ENCODE peak calls at places on chromosomes 13 and 19, in nine cellular contexts. One of them, this sample, is unnamed.

GRCh38 chr13:42221321-42221720 is 50.6 kb upstream of the AKAP11 start:
- DNase-seq in choroid plexus epithelial cell: no peak
- DNase-seq in endothelial cell: no peak
- DNase-seq in spleen: no peak
- DNase-seq in SK-N-SH: no peak
- DNase-seq in Caco-2: no peak
- DNase-seq in mesothelial cell of epicardium: no peak
- DNase-seq in osteocyte: no peak
- DNase-seq in fibroblast of the aortic adventitia: no peak
- DNase-seq in this sample: no peak

GRCh38 chr19:44735011-44735410 is 13.5 kb upstream of the BCL3 start:
- DNase-seq in choroid plexus epithelial cell: no peak
- DNase-seq in endothelial cell: no peak
- DNase-seq in spleen: no peak
- DNase-seq in SK-N-SH: peak; percentile 1
- DNase-seq in Caco-2: no peak
- DNase-seq in mesothelial cell of epicardium: no peak
- DNase-seq in osteocyte: no peak
- DNase-seq in fibroblast of the aortic adventitia: no peak
- DNase-seq in this sample: no peak

GRCh38 chr13:31772231-31772630 is 32.9 kb downstream of the RXFP2 start:
- DNase-seq in choroid plexus epithelial cell: no peak
- DNase-seq in endothelial cell: no peak
- DNase-seq in spleen: no peak
- DNase-seq in SK-N-SH: no peak
- DNase-seq in Caco-2: no peak
- DNase-seq in mesothelial cell of epicardium: no peak
- DNase-seq in osteocyte: no peak
- DNase-seq in fibroblast of the aortic adventitia: no peak
- DNase-seq in this sample: no peak

GRCh38 chr13:111033172-111034133 is 81.7 kb upstream of the ARHGEF7 start:
- DNase-seq in choroid plexus epithelial cell: no peak
- DNase-seq in endothelial cell: no peak
- DNase-seq in spleen: no peak
- DNase-seq in SK-N-SH: no peak
- DNase-seq in Caco-2: no peak
- DNase-seq in mesothelial cell of epicardium: no peak
- DNase-seq in osteocyte: no peak
- DNase-seq in fibroblast of the aortic adventitia: no peak
- DNase-seq in this sample: peak; percentile 2

GRCh38 chr13:60663788-60664187 is 266.8 kb downstream of the TDRD3 start:
- DNase-seq in choroid plexus epithelial cell: no peak
- DNase-seq in endothelial cell: no peak
- DNase-seq in spleen: no peak
- DNase-seq in SK-N-SH: no peak
- DNase-seq in Caco-2: no peak
- DNase-seq in mesothelial cell of epicardium: no peak
- DNase-seq in osteocyte: no peak
- DNase-seq in fibroblast of the aortic adventitia: no peak
- DNase-seq in this sample: no peak

GRCh38 chr13:47337781-47338507 is 441.1 kb upstream of the HTR2A start:
- DNase-seq in choroid plexus epithelial cell: peak; percentile 94
- DNase-seq in endothelial cell: no peak
- DNase-seq in spleen: no peak
- DNase-seq in SK-N-SH: no peak
- DNase-seq in Caco-2: no peak
- DNase-seq in mesothelial cell of epicardium: no peak
- DNase-seq in osteocyte: no peak
- DNase-seq in fibroblast of the aortic adventitia: peak; percentile 79
- DNase-seq in this sample: peak; percentile 71

GRCh38 chr19:53904909-53905308 is 4.2 kb upstream of the CACNG7 start:
- DNase-seq in choroid plexus epithelial cell: no peak
- DNase-seq in endothelial cell: no peak
- DNase-seq in spleen: no peak
- DNase-seq in SK-N-SH: no peak
- DNase-seq in Caco-2: no peak
- DNase-seq in mesothelial cell of epicardium: no peak
- DNase-seq in osteocyte: no peak
- DNase-seq in fibroblast of the aortic adventitia: no peak
- DNase-seq in this sample: no peak

GRCh38 chr19:38666662-38667448 is 19.4 kb downstream of the ACTN4 start:
- DNase-seq in choroid plexus epithelial cell: peak; percentile 66
- DNase-seq in endothelial cell: peak; percentile 60
- DNase-seq in spleen: peak; percentile 62
- DNase-seq in SK-N-SH: no peak
- DNase-seq in Caco-2: no peak
- DNase-seq in mesothelial cell of epicardium: no peak
- DNase-seq in osteocyte: no peak
- DNase-seq in fibroblast of the aortic adventitia: peak; percentile 76
- DNase-seq in this sample: peak; percentile 82

GRCh38 chr13:84049442-84049841 is 167.2 kb upstream of the SLITRK1 start:
- DNase-seq in choroid plexus epithelial cell: no peak
- DNase-seq in endothelial cell: no peak
- DNase-seq in spleen: no peak
- DNase-seq in SK-N-SH: no peak
- DNase-seq in Caco-2: no peak
- DNase-seq in mesothelial cell of epicardium: no peak
- DNase-seq in osteocyte: no peak
- DNase-seq in fibroblast of the aortic adventitia: no peak
- DNase-seq in this sample: no peak

GRCh38 chr19:16518061-16518460 is 21.9 kb downstream of the C19orf44 start:
- DNase-seq in choroid plexus epithelial cell: no peak
- DNase-seq in endothelial cell: no peak
- DNase-seq in spleen: no peak
- DNase-seq in SK-N-SH: no peak
- DNase-seq in Caco-2: no peak
- DNase-seq in mesothelial cell of epicardium: no peak
- DNase-seq in osteocyte: no peak
- DNase-seq in fibroblast of the aortic adventitia: no peak
- DNase-seq in this sample: no peak

GRCh38 chr19:16520074-16520973 is 21.9 kb downstream of the CHERP start:
- DNase-seq in choroid plexus epithelial cell: no peak
- DNase-seq in endothelial cell: no peak
- DNase-seq in spleen: no peak
- DNase-seq in SK-N-SH: no peak
- DNase-seq in Caco-2: no peak
- DNase-seq in mesothelial cell of epicardium: no peak
- DNase-seq in osteocyte: no peak
- DNase-seq in fibroblast of the aortic adventitia: no peak
- DNase-seq in this sample: no peak

GRCh38 chr19:16516923-16517610 is 20.9 kb downstream of the C19orf44 start:
- DNase-seq in choroid plexus epithelial cell: no peak
- DNase-seq in endothelial cell: no peak
- DNase-seq in spleen: no peak
- DNase-seq in SK-N-SH: no peak
- DNase-seq in Caco-2: no peak
- DNase-seq in mesothelial cell of epicardium: no peak
- DNase-seq in osteocyte: no peak
- DNase-seq in fibroblast of the aortic adventitia: no peak
- DNase-seq in this sample: no peak

GRCh38 chr19:16519230-16519687 is 23.0 kb downstream of the CHERP start:
- DNase-seq in choroid plexus epithelial cell: no peak
- DNase-seq in endothelial cell: no peak
- DNase-seq in spleen: no peak
- DNase-seq in SK-N-SH: peak; percentile 44
- DNase-seq in Caco-2: no peak
- DNase-seq in mesothelial cell of epicardium: no peak
- DNase-seq in osteocyte: no peak
- DNase-seq in fibroblast of the aortic adventitia: no peak
- DNase-seq in this sample: no peak

DNA sequence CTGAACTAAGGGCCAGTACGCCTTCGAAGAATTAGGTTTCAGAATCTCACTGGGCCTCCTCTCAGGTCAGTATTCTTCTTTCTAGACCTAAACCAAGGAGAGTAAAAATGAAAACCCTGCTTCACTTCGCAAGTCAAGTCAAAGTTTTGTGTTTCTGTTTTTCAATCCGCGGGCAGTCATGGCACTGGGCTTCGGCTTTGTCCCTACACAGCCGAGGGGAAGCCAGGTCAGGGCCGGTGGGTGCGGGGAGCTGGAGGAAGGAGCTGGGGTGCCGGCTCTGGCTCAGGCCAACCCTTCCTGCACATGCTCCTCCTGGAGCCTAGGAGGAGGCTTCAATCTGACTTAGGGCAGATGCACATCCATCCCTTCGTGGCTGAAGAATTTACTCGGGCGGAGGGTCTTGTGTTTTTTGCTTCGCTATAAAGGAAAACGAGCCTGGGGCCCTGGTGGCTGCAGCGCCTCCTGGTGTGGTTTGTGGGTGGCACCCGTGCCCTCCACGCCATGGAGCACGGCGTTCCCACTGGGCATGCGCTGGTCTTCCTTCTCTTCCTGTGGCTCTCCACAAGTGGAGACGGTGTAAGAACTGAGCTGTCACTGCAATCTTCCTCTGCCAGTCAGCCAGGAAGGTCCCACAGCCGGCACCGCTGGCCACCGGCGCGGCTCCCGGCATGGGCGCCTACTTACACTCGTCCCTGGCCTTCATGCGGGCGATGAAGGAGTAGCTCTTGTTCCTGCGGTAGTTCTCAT is 22.5 kb downstream of the C19orf44 start:
- DNase-seq in choroid plexus epithelial cell: no peak
- DNase-seq in endothelial cell: no peak
- DNase-seq in spleen: no peak
- DNase-seq in SK-N-SH: peak; percentile 61
- DNase-seq in Caco-2: no peak
- DNase-seq in mesothelial cell of epicardium: no peak
- DNase-seq in osteocyte: no peak
- DNase-seq in fibroblast of the aortic adventitia: no peak
- DNase-seq in this sample: no peak
- TF ChIP-seq CTCF in choroid plexus epithelial cell: peak; percentile 30
- TF ChIP-seq CTCF in endothelial cell: peak; percentile 15
- TF ChIP-seq CTCF in spleen: no peak
- TF ChIP-seq CTCF in SK-N-SH: peak; percentile 20
- TF ChIP-seq CTCF in Caco-2: peak; percentile 15
- TF ChIP-seq CTCF in mesothelial cell of epicardium: no peak
- TF ChIP-seq CTCF in osteocyte: no peak
- TF ChIP-seq CTCF in fibroblast of the aortic adventitia: no peak
- TF ChIP-seq CTCF in this sample: peak; percentile 22

GRCh38 chr19:2207991-2208860 is 27.9 kb downstream of the PLEKHJ1 start:
- DNase-seq in choroid plexus epithelial cell: peak; percentile 53
- DNase-seq in endothelial cell: no peak
- DNase-seq in spleen: peak; percentile 87
- DNase-seq in SK-N-SH: no peak
- DNase-seq in Caco-2: no peak
- DNase-seq in mesothelial cell of epicardium: no peak
- DNase-seq in osteocyte: peak; percentile 90
- DNase-seq in fibroblast of the aortic adventitia: peak; percentile 81
- DNase-seq in this sample: peak; percentile 89
- TF ChIP-seq CTCF in choroid plexus epithelial cell: peak; percentile 39
- TF ChIP-seq CTCF in endothelial cell: no peak
- TF ChIP-seq CTCF in spleen: peak; percentile 7
- TF ChIP-seq CTCF in SK-N-SH: no peak
- TF ChIP-seq CTCF in Caco-2: peak; percentile 23
- TF ChIP-seq CTCF in mesothelial cell of epicardium: no peak
- TF ChIP-seq CTCF in osteocyte: peak; percentile 46
- TF ChIP-seq CTCF in fibroblast of the aortic adventitia: peak; percentile 27
- TF ChIP-seq CTCF in this sample: peak; percentile 39

DNA sequence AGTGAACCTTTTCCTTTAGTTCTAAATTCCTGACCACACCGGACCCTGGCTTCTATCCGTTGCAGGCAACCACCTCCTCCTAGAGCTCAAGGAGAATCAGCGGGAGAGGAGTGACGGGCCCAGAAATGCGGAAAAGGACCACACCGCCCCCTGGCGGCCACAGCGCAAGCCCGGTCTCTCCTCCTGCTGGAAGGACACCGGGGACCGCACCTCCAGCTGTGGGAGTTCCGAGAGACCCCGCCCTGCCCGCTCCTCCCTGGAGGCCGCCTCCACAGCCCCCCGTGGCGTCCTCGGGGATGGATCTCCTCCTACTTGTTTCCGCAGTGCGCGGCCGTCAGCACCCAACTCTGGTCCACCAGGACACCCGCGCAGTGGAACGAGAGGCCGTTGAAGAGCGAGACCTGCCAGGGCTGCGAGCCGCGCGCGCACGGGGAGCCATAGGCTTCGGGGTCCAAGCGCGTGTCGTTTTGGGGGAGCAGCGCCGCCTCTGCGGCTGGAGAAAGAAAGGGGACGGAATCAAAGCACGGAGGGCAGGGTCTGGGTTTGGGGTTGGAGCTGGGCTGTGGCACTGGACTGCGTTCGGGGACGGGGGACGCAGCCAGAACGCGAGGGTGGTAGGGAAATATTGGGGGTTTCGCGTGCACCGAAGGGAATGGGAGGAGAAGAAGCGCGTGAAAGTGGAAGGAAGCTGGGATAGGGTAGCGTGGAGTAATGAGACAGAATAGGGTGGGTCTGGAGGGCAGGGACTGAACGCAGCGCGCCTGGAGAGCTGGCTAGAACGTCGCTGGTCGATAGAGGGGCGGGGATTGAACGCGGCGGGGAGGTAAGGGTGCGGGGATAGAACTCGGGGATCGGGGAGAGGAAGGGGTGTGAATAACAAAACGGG is 2.5 kb downstream of the KLK10 start:
- DNase-seq in choroid plexus epithelial cell: peak; percentile 33
- DNase-seq in endothelial cell: peak; percentile 86
- DNase-seq in spleen: peak; percentile 88
- DNase-seq in SK-N-SH: peak; percentile 83
- DNase-seq in Caco-2: peak; percentile 54
- DNase-seq in mesothelial cell of epicardium: no peak
- DNase-seq in osteocyte: no peak
- DNase-seq in fibroblast of the aortic adventitia: peak; percentile 39
- DNase-seq in this sample: peak; percentile 8
- TF ChIP-seq CTCF in choroid plexus epithelial cell: peak; percentile 61
- TF ChIP-seq CTCF in endothelial cell: peak; percentile 80
- TF ChIP-seq CTCF in spleen: no peak
- TF ChIP-seq CTCF in SK-N-SH: peak; percentile 75
- TF ChIP-seq CTCF in Caco-2: peak; percentile 42
- TF ChIP-seq CTCF in mesothelial cell of epicardium: peak; percentile 52
- TF ChIP-seq CTCF in osteocyte: peak; percentile 29
- TF ChIP-seq CTCF in fibroblast of the aortic adventitia: peak; percentile 68
- TF ChIP-seq CTCF in this sample: peak; percentile 42

DNA sequence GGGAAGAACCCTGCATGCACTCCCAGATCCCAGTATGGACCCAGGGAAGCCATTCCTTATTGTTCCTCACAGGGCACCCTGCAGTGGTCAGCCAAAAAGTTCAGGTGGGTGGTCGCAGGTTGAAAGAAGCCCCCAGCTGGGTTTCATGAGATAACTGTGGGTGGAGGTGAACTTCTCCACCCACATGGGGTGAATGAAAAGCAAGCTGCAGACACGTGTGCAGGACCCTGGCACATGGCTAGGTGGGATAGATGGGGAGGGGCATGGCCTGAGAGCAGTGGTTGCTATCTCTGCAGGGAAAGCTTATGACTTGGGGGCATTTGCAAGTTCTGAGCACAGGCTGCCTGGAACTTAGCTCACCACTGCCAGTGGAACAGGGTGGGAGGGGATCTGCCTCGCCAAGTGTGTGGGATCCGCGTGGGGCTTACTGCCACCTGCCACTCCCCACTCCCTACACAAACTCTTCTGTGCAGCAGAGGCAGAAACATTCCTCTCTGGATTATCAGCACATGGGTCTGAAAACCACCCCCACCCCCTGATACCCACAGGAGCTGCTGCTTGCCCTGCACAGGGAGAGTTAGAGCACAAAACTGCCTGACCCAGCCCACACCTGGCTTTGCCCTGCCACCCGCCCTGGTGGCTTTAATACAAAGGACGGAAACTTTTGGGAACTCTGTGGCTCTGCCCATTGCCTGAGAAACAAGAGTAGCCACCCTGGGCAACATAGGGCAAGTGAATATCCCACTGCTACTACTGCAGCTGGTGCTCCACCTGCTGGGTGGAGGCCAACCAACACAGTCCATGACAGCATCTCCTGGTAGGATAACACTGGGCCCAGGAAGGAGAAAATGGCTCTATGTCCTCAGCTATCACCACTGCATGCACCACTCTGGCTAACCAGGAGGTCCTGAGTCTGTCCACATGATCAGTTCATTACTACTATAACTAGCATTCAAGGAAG is 24.4 kb downstream of the PLA2G4C start:
- DNase-seq in choroid plexus epithelial cell: no peak
- DNase-seq in endothelial cell: no peak
- DNase-seq in spleen: peak; percentile 7
- DNase-seq in SK-N-SH: no peak
- DNase-seq in Caco-2: peak; percentile 46
- DNase-seq in mesothelial cell of epicardium: no peak
- DNase-seq in osteocyte: no peak
- DNase-seq in fibroblast of the aortic adventitia: no peak
- DNase-seq in this sample: no peak
- TF ChIP-seq CTCF in choroid plexus epithelial cell: peak; percentile 11
- TF ChIP-seq CTCF in endothelial cell: no peak
- TF ChIP-seq CTCF in spleen: no peak
- TF ChIP-seq CTCF in SK-N-SH: peak; percentile 24
- TF ChIP-seq CTCF in Caco-2: peak; percentile 50
- TF ChIP-seq CTCF in mesothelial cell of epicardium: no peak
- TF ChIP-seq CTCF in osteocyte: no peak
- TF ChIP-seq CTCF in fibroblast of the aortic adventitia: no peak
- TF ChIP-seq CTCF in this sample: no peak

This sample was measured in fibroblast of villous mesenchyme.